ENCODE peak calls at places on chromosomes 2 and 18, in nine cellular contexts. One of them, this sample, is unnamed.

GRCh38 chr18:44464401-44465185 is 216.1 kb upstream of the SETBP1 start:
- DNase-seq in GM20000: no peak
- DNase-seq in T-helper 9 cell: no peak
- DNase-seq in SW480: no peak
- DNase-seq in stimulated activated CD4-positive, alpha-beta T cell treated with anti-CD3 and anti-CD28 coated beads, TNF-alpha, amount 100 ng/mL, for 48 hours: no peak
- DNase-seq in smooth muscle cell of the brain vasculature: no peak
- DNase-seq in endothelial cell: no peak
- DNase-seq in coronary artery: no peak
- DNase-seq in OCI-LY7: no peak
- DNase-seq in this sample: no peak

GRCh38 chr2:147231607-147232006 is 613.2 kb upstream of the ACVR2A start:
- DNase-seq in SW480: no peak
- DNase-seq in coronary artery: no peak
- DNase-seq in T-helper 9 cell: no peak
- DNase-seq in stimulated activated CD4-positive, alpha-beta T cell treated with anti-CD3 and anti-CD28 coated beads, TNF-alpha, amount 100 ng/mL, for 48 hours: no peak
- DNase-seq in smooth muscle cell of the brain vasculature: no peak
- DNase-seq in OCI-LY7: peak
- DNase-seq in GM20000: no peak
- DNase-seq in endothelial cell: no peak
- DNase-seq in this sample: no peak

GRCh38 chr18:76212958-76213357 is 282.1 kb downstream of the ZNF516 start:
- DNase-seq in T-helper 9 cell: no peak
- DNase-seq in OCI-LY7: peak
- DNase-seq in stimulated activated CD4-positive, alpha-beta T cell treated with anti-CD3 and anti-CD28 coated beads, TNF-alpha, amount 100 ng/mL, for 48 hours: no peak
- DNase-seq in coronary artery: no peak
- DNase-seq in endothelial cell: no peak
- DNase-seq in SW480: peak
- DNase-seq in GM20000: no peak
- DNase-seq in smooth muscle cell of the brain vasculature: no peak
- DNase-seq in this sample: no peak

GRCh38 chr2:234678721-234679120 is 181.8 kb upstream of the ARL4C start:
- DNase-seq in endothelial cell: no peak
- DNase-seq in stimulated activated CD4-positive, alpha-beta T cell treated with anti-CD3 and anti-CD28 coated beads, TNF-alpha, amount 100 ng/mL, for 48 hours: no peak
- DNase-seq in GM20000: no peak
- DNase-seq in SW480: no peak
- DNase-seq in OCI-LY7: no peak
- DNase-seq in T-helper 9 cell: no peak
- DNase-seq in coronary artery: no peak
- DNase-seq in smooth muscle cell of the brain vasculature: no peak
- DNase-seq in this sample: no peak

GRCh38 chr2:74816540-74817331 is 17.2 kb upstream of the HK2 start:
- DNase-seq in smooth muscle cell of the brain vasculature: no peak
- DNase-seq in T-helper 9 cell: no peak
- DNase-seq in stimulated activated CD4-positive, alpha-beta T cell treated with anti-CD3 and anti-CD28 coated beads, TNF-alpha, amount 100 ng/mL, for 48 hours: no peak
- DNase-seq in endothelial cell: no peak
- DNase-seq in coronary artery: no peak
- DNase-seq in GM20000: no peak
- DNase-seq in OCI-LY7: no peak
- DNase-seq in SW480: no peak
- DNase-seq in this sample: no peak

GRCh38 chr2:240638517-240639160 is 13.4 kb downstream of the GPR35 start:
- DNase-seq in GM20000: no peak
- DNase-seq in T-helper 9 cell: no peak
- DNase-seq in coronary artery: peak
- DNase-seq in stimulated activated CD4-positive, alpha-beta T cell treated with anti-CD3 and anti-CD28 coated beads, TNF-alpha, amount 100 ng/mL, for 48 hours: no peak
- DNase-seq in SW480: no peak
- DNase-seq in smooth muscle cell of the brain vasculature: no peak
- DNase-seq in endothelial cell: no peak
- DNase-seq in OCI-LY7: no peak
- DNase-seq in this sample: no peak

GRCh38 chr2:97919858-97920257 is 75.9 kb downstream of the TMEM131 start:
- DNase-seq in T-helper 9 cell: no peak
- DNase-seq in stimulated activated CD4-positive, alpha-beta T cell treated with anti-CD3 and anti-CD28 coated beads, TNF-alpha, amount 100 ng/mL, for 48 hours: no peak
- DNase-seq in GM20000: no peak
- DNase-seq in endothelial cell: no peak
- DNase-seq in coronary artery: no peak
- DNase-seq in smooth muscle cell of the brain vasculature: no peak
- DNase-seq in OCI-LY7: no peak
- DNase-seq in SW480: no peak
- DNase-seq in this sample: no peak

GRCh38 chr2:213104903-213105202 is 46.6 kb downstream of the IKZF2 start:
- DNase-seq in endothelial cell: no peak
- DNase-seq in coronary artery: no peak
- DNase-seq in GM20000: no peak
- DNase-seq in OCI-LY7: no peak
- DNase-seq in T-helper 9 cell: no peak
- DNase-seq in SW480: no peak
- DNase-seq in stimulated activated CD4-positive, alpha-beta T cell treated with anti-CD3 and anti-CD28 coated beads, TNF-alpha, amount 100 ng/mL, for 48 hours: no peak
- DNase-seq in smooth muscle cell of the brain vasculature: no peak
- DNase-seq in this sample: no peak

GRCh38 chr2:151230627-151231026 is 31.0 kb downstream of the RBM43 start:
- DNase-seq in smooth muscle cell of the brain vasculature: no peak
- DNase-seq in SW480: no peak
- DNase-seq in coronary artery: no peak
- DNase-seq in GM20000: no peak
- DNase-seq in stimulated activated CD4-positive, alpha-beta T cell treated with anti-CD3 and anti-CD28 coated beads, TNF-alpha, amount 100 ng/mL, for 48 hours: no peak
- DNase-seq in T-helper 9 cell: no peak
- DNase-seq in endothelial cell: no peak
- DNase-seq in OCI-LY7: no peak
- DNase-seq in this sample: no peak

GRCh38 chr2:47198985-47199451 is 43.9 kb upstream of the STPG4 start:
- DNase-seq in SW480: peak
- DNase-seq in endothelial cell: no peak
- DNase-seq in GM20000: no peak
- DNase-seq in OCI-LY7: no peak
- DNase-seq in stimulated activated CD4-positive, alpha-beta T cell treated with anti-CD3 and anti-CD28 coated beads, TNF-alpha, amount 100 ng/mL, for 48 hours: no peak
- DNase-seq in T-helper 9 cell: no peak
- DNase-seq in coronary artery: no peak
- DNase-seq in smooth muscle cell of the brain vasculature: peak
- DNase-seq in this sample: no peak

GRCh38 chr2:84805250-84805917 is 75.5 kb downstream of the TRABD2A start:
- DNase-seq in stimulated activated CD4-positive, alpha-beta T cell treated with anti-CD3 and anti-CD28 coated beads, TNF-alpha, amount 100 ng/mL, for 48 hours: no peak
- DNase-seq in coronary artery: no peak
- DNase-seq in OCI-LY7: no peak
- DNase-seq in T-helper 9 cell: no peak
- DNase-seq in GM20000: no peak
- DNase-seq in SW480: no peak
- DNase-seq in smooth muscle cell of the brain vasculature: no peak
- DNase-seq in endothelial cell: no peak
- DNase-seq in this sample: no peak

GRCh38 chr18:37435996-37436395 is 129.6 kb downstream of the CELF4 start:
- DNase-seq in endothelial cell: no peak
- DNase-seq in OCI-LY7: no peak
- DNase-seq in SW480: no peak
- DNase-seq in stimulated activated CD4-positive, alpha-beta T cell treated with anti-CD3 and anti-CD28 coated beads, TNF-alpha, amount 100 ng/mL, for 48 hours: no peak
- DNase-seq in T-helper 9 cell: no peak
- DNase-seq in coronary artery: no peak
- DNase-seq in GM20000: no peak
- DNase-seq in smooth muscle cell of the brain vasculature: no peak
- DNase-seq in this sample: no peak

GRCh38 chr2:160918909-160919503 is 241.2 kb upstream of the TANK start:
- DNase-seq in T-helper 9 cell: peak
- DNase-seq in GM20000: peak
- DNase-seq in endothelial cell: peak
- DNase-seq in stimulated activated CD4-positive, alpha-beta T cell treated with anti-CD3 and anti-CD28 coated beads, TNF-alpha, amount 100 ng/mL, for 48 hours: peak
- DNase-seq in coronary artery: no peak
- DNase-seq in OCI-LY7: peak
- DNase-seq in smooth muscle cell of the brain vasculature: no peak
- DNase-seq in SW480: peak
- DNase-seq in this sample: peak

GRCh38 chr2:199798881-199799580 is 52.0 kb downstream of the FTCDNL1 start:
- DNase-seq in OCI-LY7: no peak
- DNase-seq in endothelial cell: no peak
- DNase-seq in coronary artery: no peak
- DNase-seq in T-helper 9 cell: no peak
- DNase-seq in smooth muscle cell of the brain vasculature: no peak
- DNase-seq in SW480: no peak
- DNase-seq in GM20000: no peak
- DNase-seq in stimulated activated CD4-positive, alpha-beta T cell treated with anti-CD3 and anti-CD28 coated beads, TNF-alpha, amount 100 ng/mL, for 48 hours: no peak
- DNase-seq in this sample: no peak

GRCh38 chr2:126843046-126843445 is 55.6 kb upstream of the TEX51 start:
- DNase-seq in endothelial cell: no peak
- DNase-seq in OCI-LY7: no peak
- DNase-seq in SW480: no peak
- DNase-seq in stimulated activated CD4-positive, alpha-beta T cell treated with anti-CD3 and anti-CD28 coated beads, TNF-alpha, amount 100 ng/mL, for 48 hours: no peak
- DNase-seq in smooth muscle cell of the brain vasculature: no peak
- DNase-seq in GM20000: no peak
- DNase-seq in T-helper 9 cell: no peak
- DNase-seq in coronary artery: peak
- DNase-seq in this sample: no peak

GRCh38 chr2:28981016-28981441 is at the start of gene TOGARAM2:
- DNase-seq in T-helper 9 cell: no peak
- DNase-seq in endothelial cell: no peak
- DNase-seq in coronary artery: no peak
- DNase-seq in OCI-LY7: no peak
- DNase-seq in smooth muscle cell of the brain vasculature: peak
- DNase-seq in GM20000: no peak
- DNase-seq in SW480: no peak
- DNase-seq in stimulated activated CD4-positive, alpha-beta T cell treated with anti-CD3 and anti-CD28 coated beads, TNF-alpha, amount 100 ng/mL, for 48 hours: no peak
- DNase-seq in this sample: no peak

GRCh38 chr18:13362617-13363016 is 144.1 kb downstream of the LDLRAD4 start:
- DNase-seq in T-helper 9 cell: no peak
- DNase-seq in endothelial cell: no peak
- DNase-seq in coronary artery: no peak
- DNase-seq in stimulated activated CD4-positive, alpha-beta T cell treated with anti-CD3 and anti-CD28 coated beads, TNF-alpha, amount 100 ng/mL, for 48 hours: no peak
- DNase-seq in OCI-LY7: no peak
- DNase-seq in SW480: no peak
- DNase-seq in smooth muscle cell of the brain vasculature: no peak
- DNase-seq in GM20000: no peak
- DNase-seq in this sample: no peak

GRCh38 chr18:51953521-51953920 is 386.5 kb upstream of the DCC start:
- DNase-seq in OCI-LY7: no peak
- DNase-seq in stimulated activated CD4-positive, alpha-beta T cell treated with anti-CD3 and anti-CD28 coated beads, TNF-alpha, amount 100 ng/mL, for 48 hours: no peak
- DNase-seq in T-helper 9 cell: no peak
- DNase-seq in coronary artery: no peak
- DNase-seq in SW480: no peak
- DNase-seq in smooth muscle cell of the brain vasculature: no peak
- DNase-seq in endothelial cell: no peak
- DNase-seq in GM20000: peak
- DNase-seq in this sample: no peak

GRCh38 chr18:79912409-79912991 is 39.0 kb downstream of the SLC66A2 start:
- DNase-seq in SW480: no peak
- DNase-seq in coronary artery: peak
- DNase-seq in smooth muscle cell of the brain vasculature: peak
- DNase-seq in endothelial cell: no peak
- DNase-seq in T-helper 9 cell: no peak
- DNase-seq in GM20000: no peak
- DNase-seq in OCI-LY7: no peak
- DNase-seq in stimulated activated CD4-positive, alpha-beta T cell treated with anti-CD3 and anti-CD28 coated beads, TNF-alpha, amount 100 ng/mL, for 48 hours: no peak
- DNase-seq in this sample: no peak

GRCh38 chr18:12911025-12911927 is 27.2 kb upstream of the PTPN2 start:
- DNase-seq in OCI-LY7: no peak
- DNase-seq in GM20000: peak
- DNase-seq in endothelial cell: no peak
- DNase-seq in smooth muscle cell of the brain vasculature: no peak
- DNase-seq in SW480: no peak
- DNase-seq in coronary artery: no peak
- DNase-seq in T-helper 9 cell: peak
- DNase-seq in stimulated activated CD4-positive, alpha-beta T cell treated with anti-CD3 and anti-CD28 coated beads, TNF-alpha, amount 100 ng/mL, for 48 hours: peak
- DNase-seq in this sample: peak

GRCh38 chr2:190533968-190534309 is 583 bp downstream of the NEMP2 start:
- DNase-seq in coronary artery: no peak
- DNase-seq in OCI-LY7: peak
- DNase-seq in GM20000: peak
- DNase-seq in smooth muscle cell of the brain vasculature: no peak
- DNase-seq in T-helper 9 cell: no peak
- DNase-seq in stimulated activated CD4-positive, alpha-beta T cell treated with anti-CD3 and anti-CD28 coated beads, TNF-alpha, amount 100 ng/mL, for 48 hours: peak
- DNase-seq in SW480: no peak
- DNase-seq in endothelial cell: no peak
- DNase-seq in this sample: peak

GRCh38 chr2:174670446-174670845 is 72.8 kb upstream of the WIPF1 start:
- DNase-seq in coronary artery: no peak
- DNase-seq in endothelial cell: no peak
- DNase-seq in stimulated activated CD4-positive, alpha-beta T cell treated with anti-CD3 and anti-CD28 coated beads, TNF-alpha, amount 100 ng/mL, for 48 hours: no peak
- DNase-seq in smooth muscle cell of the brain vasculature: no peak
- DNase-seq in OCI-LY7: no peak
- DNase-seq in GM20000: no peak
- DNase-seq in SW480: no peak
- DNase-seq in T-helper 9 cell: no peak
- DNase-seq in this sample: no peak

GRCh38 chr2:16653083-16653375 is 12.6 kb downstream of the CYRIA start:
- DNase-seq in endothelial cell: no peak
- DNase-seq in OCI-LY7: no peak
- DNase-seq in SW480: no peak
- DNase-seq in smooth muscle cell of the brain vasculature: no peak
- DNase-seq in coronary artery: peak
- DNase-seq in T-helper 9 cell: no peak
- DNase-seq in GM20000: no peak
- DNase-seq in stimulated activated CD4-positive, alpha-beta T cell treated with anti-CD3 and anti-CD28 coated beads, TNF-alpha, amount 100 ng/mL, for 48 hours: no peak
- DNase-seq in this sample: no peak